ENCODE peak calls at places on chromosomes 12 and 14, in eight cellular contexts. One of them, this sample, is unnamed.

GRCh38 chr12:117012189-117012805 is 86.9 kb downstream of the TESC start:
- DNase-seq in BJ: peak; percentile 70
- DNase-seq in lower leg skin: no peak
- DNase-seq in IMR-90: peak; percentile 41
- DNase-seq in fibroblast of pulmonary artery: no peak
- DNase-seq in CD8-positive, alpha-beta T cell: no peak
- DNase-seq in CD4-positive, alpha-beta T cell: no peak
- DNase-seq in cardiac fibroblast: peak; percentile 47
- DNase-seq in this sample: no peak

GRCh38 chr14:99838555-99839193 is 45.5 kb downstream of the EML1 start:
- DNase-seq in BJ: no peak
- DNase-seq in lower leg skin: no peak
- DNase-seq in IMR-90: peak; percentile 59
- DNase-seq in fibroblast of pulmonary artery: peak; percentile 39
- DNase-seq in CD8-positive, alpha-beta T cell: no peak
- DNase-seq in CD4-positive, alpha-beta T cell: no peak
- DNase-seq in cardiac fibroblast: peak; percentile 36
- DNase-seq in this sample: no peak

GRCh38 chr14:50338547-50338946 is 26.4 kb downstream of the DMAC2L start:
- DNase-seq in BJ: no peak
- DNase-seq in lower leg skin: no peak
- DNase-seq in IMR-90: no peak
- DNase-seq in fibroblast of pulmonary artery: no peak
- DNase-seq in CD8-positive, alpha-beta T cell: no peak
- DNase-seq in CD4-positive, alpha-beta T cell: no peak
- DNase-seq in cardiac fibroblast: no peak
- DNase-seq in this sample: no peak

GRCh38 chr14:86321151-86321550 is 791.2 kb downstream of the FLRT2 start:
- DNase-seq in BJ: no peak
- DNase-seq in lower leg skin: no peak
- DNase-seq in IMR-90: peak; percentile 49
- DNase-seq in fibroblast of pulmonary artery: peak; percentile 16
- DNase-seq in CD8-positive, alpha-beta T cell: no peak
- DNase-seq in CD4-positive, alpha-beta T cell: no peak
- DNase-seq in cardiac fibroblast: peak; percentile 11
- DNase-seq in this sample: no peak

GRCh38 chr12:38664661-38665269 is 240.6 kb downstream of the CPNE8 start:
- DNase-seq in BJ: no peak
- DNase-seq in lower leg skin: no peak
- DNase-seq in IMR-90: no peak
- DNase-seq in fibroblast of pulmonary artery: peak; percentile 40
- DNase-seq in CD8-positive, alpha-beta T cell: no peak
- DNase-seq in CD4-positive, alpha-beta T cell: no peak
- DNase-seq in cardiac fibroblast: peak; percentile 25
- DNase-seq in this sample: no peak

GRCh38 chr12:100375023-100375737 is 18.3 kb downstream of the SLC17A8 start:
- DNase-seq in BJ: no peak
- DNase-seq in lower leg skin: peak; percentile 40
- DNase-seq in IMR-90: peak; percentile 16
- DNase-seq in fibroblast of pulmonary artery: peak; percentile 53
- DNase-seq in CD8-positive, alpha-beta T cell: no peak
- DNase-seq in CD4-positive, alpha-beta T cell: no peak
- DNase-seq in cardiac fibroblast: peak; percentile 76
- DNase-seq in this sample: no peak

GRCh38 chr12:117360222-117360550 is 1.2 kb downstream of the NOS1 start:
- DNase-seq in BJ: no peak
- DNase-seq in lower leg skin: no peak
- DNase-seq in IMR-90: no peak
- DNase-seq in fibroblast of pulmonary artery: no peak
- DNase-seq in CD8-positive, alpha-beta T cell: no peak
- DNase-seq in CD4-positive, alpha-beta T cell: no peak
- DNase-seq in cardiac fibroblast: no peak
- DNase-seq in this sample: no peak

GRCh38 chr14:45066667-45067066 is 17.2 kb upstream of the PRPF39 start:
- DNase-seq in BJ: no peak
- DNase-seq in lower leg skin: no peak
- DNase-seq in IMR-90: no peak
- DNase-seq in fibroblast of pulmonary artery: no peak
- DNase-seq in CD8-positive, alpha-beta T cell: no peak
- DNase-seq in CD4-positive, alpha-beta T cell: no peak
- DNase-seq in cardiac fibroblast: no peak
- DNase-seq in this sample: no peak

GRCh38 chr14:52012635-52013034 is 23.3 kb downstream of the RTRAF start:
- DNase-seq in BJ: no peak
- DNase-seq in lower leg skin: no peak
- DNase-seq in IMR-90: no peak
- DNase-seq in fibroblast of pulmonary artery: peak; percentile 80
- DNase-seq in CD8-positive, alpha-beta T cell: no peak
- DNase-seq in CD4-positive, alpha-beta T cell: no peak
- DNase-seq in cardiac fibroblast: peak; percentile 95
- DNase-seq in this sample: no peak

GRCh38 chr12:10186299-10186698 is 7.5 kb downstream of the TMEM52B start:
- DNase-seq in BJ: no peak
- DNase-seq in lower leg skin: no peak
- DNase-seq in IMR-90: no peak
- DNase-seq in fibroblast of pulmonary artery: no peak
- DNase-seq in CD8-positive, alpha-beta T cell: no peak
- DNase-seq in CD4-positive, alpha-beta T cell: no peak
- DNase-seq in cardiac fibroblast: no peak
- DNase-seq in this sample: no peak

GRCh38 chr14:101845496-101845895 is 84.0 kb downstream of the PPP2R5C start:
- DNase-seq in BJ: no peak
- DNase-seq in lower leg skin: no peak
- DNase-seq in IMR-90: no peak
- DNase-seq in fibroblast of pulmonary artery: no peak
- DNase-seq in CD8-positive, alpha-beta T cell: no peak
- DNase-seq in CD4-positive, alpha-beta T cell: no peak
- DNase-seq in cardiac fibroblast: no peak
- DNase-seq in this sample: no peak

GRCh38 chr14:101844752-101845151 is 83.2 kb downstream of the PPP2R5C start:
- DNase-seq in BJ: no peak
- DNase-seq in lower leg skin: no peak
- DNase-seq in IMR-90: no peak
- DNase-seq in fibroblast of pulmonary artery: no peak
- DNase-seq in CD8-positive, alpha-beta T cell: no peak
- DNase-seq in CD4-positive, alpha-beta T cell: no peak
- DNase-seq in cardiac fibroblast: no peak
- DNase-seq in this sample: no peak

GRCh38 chr14:101844219-101844618 is 82.7 kb downstream of the PPP2R5C start:
- DNase-seq in BJ: no peak
- DNase-seq in lower leg skin: no peak
- DNase-seq in IMR-90: no peak
- DNase-seq in fibroblast of pulmonary artery: no peak
- DNase-seq in CD8-positive, alpha-beta T cell: no peak
- DNase-seq in CD4-positive, alpha-beta T cell: no peak
- DNase-seq in cardiac fibroblast: no peak
- DNase-seq in this sample: no peak

GRCh38 chr14:101843038-101843437 is 81.5 kb downstream of the PPP2R5C start:
- DNase-seq in BJ: no peak
- DNase-seq in lower leg skin: no peak
- DNase-seq in IMR-90: no peak
- DNase-seq in fibroblast of pulmonary artery: no peak
- DNase-seq in CD8-positive, alpha-beta T cell: no peak
- DNase-seq in CD4-positive, alpha-beta T cell: no peak
- DNase-seq in cardiac fibroblast: no peak
- DNase-seq in this sample: no peak

DNA sequence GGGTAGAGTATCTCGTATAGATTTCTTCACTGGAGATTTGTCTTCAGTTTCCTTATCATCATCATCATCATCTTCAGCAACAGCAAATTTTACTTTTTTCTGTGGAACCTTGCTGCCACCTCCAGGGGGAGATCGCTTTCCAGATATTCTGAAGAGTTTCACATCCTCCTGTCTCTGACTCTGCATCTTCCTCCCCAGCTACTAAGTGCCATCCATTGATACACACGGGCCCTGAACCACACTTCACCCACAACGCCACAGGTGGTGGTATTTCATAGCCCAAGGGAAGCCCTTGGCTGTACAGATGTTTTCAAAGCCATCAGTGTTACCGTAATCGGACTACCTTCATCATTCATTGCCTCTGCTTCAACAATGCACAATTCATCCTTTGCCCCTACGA is 82.2 kb downstream of the PPP2R5C start:
- DNase-seq in BJ: no peak
- DNase-seq in lower leg skin: no peak
- DNase-seq in IMR-90: no peak
- DNase-seq in fibroblast of pulmonary artery: no peak
- DNase-seq in CD8-positive, alpha-beta T cell: peak; percentile 57
- DNase-seq in CD4-positive, alpha-beta T cell: peak; percentile 40
- DNase-seq in cardiac fibroblast: no peak
- DNase-seq in this sample: no peak
- TF ChIP-seq CTCF in BJ: peak; percentile 28
- TF ChIP-seq CTCF in lower leg skin: no peak
- TF ChIP-seq CTCF in IMR-90: peak; percentile 30
- TF ChIP-seq CTCF in fibroblast of pulmonary artery: peak; percentile 5
- TF ChIP-seq CTCF in CD8-positive, alpha-beta T cell: peak; percentile 72
- TF ChIP-seq CTCF in CD4-positive, alpha-beta T cell: peak; percentile 69
- TF ChIP-seq CTCF in cardiac fibroblast: peak; percentile 10
- TF ChIP-seq CTCF in this sample: no peak

GRCh38 chr12:64678248-64678647 is 68.0 kb downstream of the RASSF3 start:
- DNase-seq in BJ: no peak
- DNase-seq in lower leg skin: no peak
- DNase-seq in IMR-90: no peak
- DNase-seq in fibroblast of pulmonary artery: no peak
- DNase-seq in CD8-positive, alpha-beta T cell: no peak
- DNase-seq in CD4-positive, alpha-beta T cell: no peak
- DNase-seq in cardiac fibroblast: no peak
- DNase-seq in this sample: no peak
- TF ChIP-seq CTCF in BJ: no peak
- TF ChIP-seq CTCF in lower leg skin: no peak
- TF ChIP-seq CTCF in IMR-90: no peak
- TF ChIP-seq CTCF in fibroblast of pulmonary artery: no peak
- TF ChIP-seq CTCF in CD8-positive, alpha-beta T cell: peak; percentile 27
- TF ChIP-seq CTCF in CD4-positive, alpha-beta T cell: no peak
- TF ChIP-seq CTCF in cardiac fibroblast: no peak
- TF ChIP-seq CTCF in this sample: no peak

GRCh38 chr12:2194571-2194970 is 141.8 kb downstream of the CACNA1C start:
- DNase-seq in BJ: no peak
- DNase-seq in lower leg skin: no peak
- DNase-seq in IMR-90: no peak
- DNase-seq in fibroblast of pulmonary artery: no peak
- DNase-seq in CD8-positive, alpha-beta T cell: no peak
- DNase-seq in CD4-positive, alpha-beta T cell: no peak
- DNase-seq in cardiac fibroblast: no peak
- DNase-seq in this sample: no peak

GRCh38 chr12:2195085-2195484 is 142.3 kb downstream of the CACNA1C start:
- DNase-seq in BJ: no peak
- DNase-seq in lower leg skin: no peak
- DNase-seq in IMR-90: no peak
- DNase-seq in fibroblast of pulmonary artery: no peak
- DNase-seq in CD8-positive, alpha-beta T cell: no peak
- DNase-seq in CD4-positive, alpha-beta T cell: no peak
- DNase-seq in cardiac fibroblast: no peak
- DNase-seq in this sample: no peak

GRCh38 chr12:2194060-2194459 is 141.3 kb downstream of the CACNA1C start:
- DNase-seq in BJ: no peak
- DNase-seq in lower leg skin: no peak
- DNase-seq in IMR-90: no peak
- DNase-seq in fibroblast of pulmonary artery: no peak
- DNase-seq in CD8-positive, alpha-beta T cell: no peak
- DNase-seq in CD4-positive, alpha-beta T cell: no peak
- DNase-seq in cardiac fibroblast: no peak
- DNase-seq in this sample: no peak

GRCh38 chr12:2198088-2198501 is 145.3 kb downstream of the CACNA1C start:
- DNase-seq in BJ: peak; percentile 41
- DNase-seq in lower leg skin: no peak
- DNase-seq in IMR-90: peak; percentile 64
- DNase-seq in fibroblast of pulmonary artery: peak; percentile 53
- DNase-seq in CD8-positive, alpha-beta T cell: no peak
- DNase-seq in CD4-positive, alpha-beta T cell: no peak
- DNase-seq in cardiac fibroblast: peak; percentile 67
- DNase-seq in this sample: no peak

DNA sequence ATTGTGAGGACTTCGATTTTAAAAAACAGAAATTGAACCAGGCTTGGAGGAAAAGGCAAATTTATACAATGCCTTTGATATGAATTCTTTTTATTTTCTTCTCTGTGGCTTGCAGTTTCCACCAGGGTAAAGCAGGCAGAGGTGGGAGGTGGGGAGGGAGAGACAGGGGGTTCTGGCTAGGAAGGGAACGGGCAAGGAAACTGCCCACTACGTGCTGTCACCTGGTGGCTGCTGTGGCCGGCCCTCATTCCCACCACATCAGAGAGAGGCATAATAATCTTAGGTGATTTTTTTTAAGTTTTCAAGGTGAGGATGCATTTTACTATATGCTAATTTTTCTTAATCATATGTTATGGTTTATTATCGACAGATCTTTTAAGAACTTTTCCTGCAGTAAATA is 145.8 kb downstream of the CACNA1C start:
- DNase-seq in BJ: no peak
- DNase-seq in lower leg skin: no peak
- DNase-seq in IMR-90: no peak
- DNase-seq in fibroblast of pulmonary artery: no peak
- DNase-seq in CD8-positive, alpha-beta T cell: no peak
- DNase-seq in CD4-positive, alpha-beta T cell: no peak
- DNase-seq in cardiac fibroblast: no peak
- DNase-seq in this sample: no peak
- TF ChIP-seq CTCF in BJ: no peak
- TF ChIP-seq CTCF in lower leg skin: no peak
- TF ChIP-seq CTCF in IMR-90: no peak
- TF ChIP-seq CTCF in fibroblast of pulmonary artery: no peak
- TF ChIP-seq CTCF in CD8-positive, alpha-beta T cell: no peak
- TF ChIP-seq CTCF in CD4-positive, alpha-beta T cell: no peak
- TF ChIP-seq CTCF in cardiac fibroblast: no peak
- TF ChIP-seq CTCF in this sample: no peak

GRCh38 chr12:105104762-105105161 is 2.8 kb upstream of the WASHC4 start:
- DNase-seq in BJ: no peak
- DNase-seq in lower leg skin: no peak
- DNase-seq in IMR-90: no peak
- DNase-seq in fibroblast of pulmonary artery: no peak
- DNase-seq in CD8-positive, alpha-beta T cell: no peak
- DNase-seq in CD4-positive, alpha-beta T cell: no peak
- DNase-seq in cardiac fibroblast: no peak
- DNase-seq in this sample: no peak

GRCh38 chr12:105107497-105108371 is at the start of gene WASHC4:
- DNase-seq in BJ: no peak
- DNase-seq in lower leg skin: peak; percentile 94
- DNase-seq in IMR-90: peak; percentile 85
- DNase-seq in fibroblast of pulmonary artery: peak; percentile 91
- DNase-seq in CD8-positive, alpha-beta T cell: peak; percentile 95
- DNase-seq in CD4-positive, alpha-beta T cell: peak; percentile 89
- DNase-seq in cardiac fibroblast: peak; percentile 93
- DNase-seq in this sample: peak; percentile 74

GRCh38 chr12:105106621-105107020 is 910 bp upstream of the WASHC4 start:
- DNase-seq in BJ: no peak
- DNase-seq in lower leg skin: no peak
- DNase-seq in IMR-90: no peak
- DNase-seq in fibroblast of pulmonary artery: no peak
- DNase-seq in CD8-positive, alpha-beta T cell: no peak
- DNase-seq in CD4-positive, alpha-beta T cell: no peak
- DNase-seq in cardiac fibroblast: no peak
- DNase-seq in this sample: no peak

GRCh38 chr12:105109465-105110212 is 2.1 kb downstream of the WASHC4 start:
- DNase-seq in BJ: no peak
- DNase-seq in lower leg skin: no peak
- DNase-seq in IMR-90: peak; percentile 48
- DNase-seq in fibroblast of pulmonary artery: peak; percentile 39
- DNase-seq in CD8-positive, alpha-beta T cell: no peak
- DNase-seq in CD4-positive, alpha-beta T cell: no peak
- DNase-seq in cardiac fibroblast: peak; percentile 24
- DNase-seq in this sample: no peak

DNA sequence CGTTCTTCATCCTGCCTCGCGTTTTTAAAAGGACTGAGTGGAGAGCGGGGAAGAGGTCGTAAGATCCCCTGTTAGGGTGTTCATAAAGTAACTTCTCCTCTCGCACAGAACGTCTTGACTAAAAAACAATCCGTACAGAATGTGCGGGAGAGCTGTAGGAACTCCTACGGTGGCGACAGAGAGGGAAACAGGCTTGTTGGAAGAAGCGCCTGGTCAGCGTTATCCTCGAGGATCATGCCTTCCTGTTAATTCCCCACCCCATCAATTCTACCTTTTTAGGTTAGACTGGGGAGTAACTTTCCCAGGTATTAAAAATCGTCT is 395 bp upstream of the WASHC4 start:
- DNase-seq in BJ: no peak
- DNase-seq in lower leg skin: no peak
- DNase-seq in IMR-90: peak; percentile 62
- DNase-seq in fibroblast of pulmonary artery: peak; percentile 59
- DNase-seq in CD8-positive, alpha-beta T cell: no peak
- DNase-seq in CD4-positive, alpha-beta T cell: no peak
- DNase-seq in cardiac fibroblast: peak; percentile 52
- DNase-seq in this sample: no peak
- TF ChIP-seq CTCF in BJ: no peak
- TF ChIP-seq CTCF in lower leg skin: no peak
- TF ChIP-seq CTCF in IMR-90: no peak
- TF ChIP-seq CTCF in fibroblast of pulmonary artery: no peak
- TF ChIP-seq CTCF in CD8-positive, alpha-beta T cell: no peak
- TF ChIP-seq CTCF in CD4-positive, alpha-beta T cell: no peak
- TF ChIP-seq CTCF in cardiac fibroblast: no peak
- TF ChIP-seq CTCF in this sample: no peak